ENCODE peak calls at places on chromosome 22, in four cellular contexts. One of them, this sample, is unnamed.
A peak's percentile ranks its signal among the peaks of the same experiment; 100 is the strongest.

GRCh38 chr22:34960005-34960404 is 106.0 kb upstream of the ISX start:
- DNase-seq in mesothelial cell of epicardium: no peak
- DNase-seq in cardiac fibroblast: no peak
- DNase-seq in right atrium auricular region: no peak
- DNase-seq in this sample: no peak

GRCh38 chr22:17872491-17872890 is 98.2 kb upstream of the BID start:
- DNase-seq in cardiac fibroblast: no peak
- DNase-seq in mesothelial cell of epicardium: no peak
- DNase-seq in right atrium auricular region: no peak
- DNase-seq in this sample: no peak

GRCh38 chr22:26797910-26798309 is 140.5 kb downstream of the MIAT start:
- DNase-seq in cardiac fibroblast: no peak
- DNase-seq in mesothelial cell of epicardium: no peak
- DNase-seq in right atrium auricular region: no peak
- DNase-seq in this sample: no peak

GRCh38 chr22:50298937-50299656 is 8.3 kb downstream of the PLXNB2 start:
- DNase-seq in right atrium auricular region: no peak
- DNase-seq in cardiac fibroblast: no peak
- DNase-seq in mesothelial cell of epicardium: no peak
- DNase-seq in this sample: no peak

GRCh38 chr22:44439356-44440223 is 58.4 kb downstream of the RTL6 start:
- DNase-seq in right atrium auricular region: no peak
- DNase-seq in cardiac fibroblast: no peak
- DNase-seq in mesothelial cell of epicardium: no peak
- DNase-seq in this sample: no peak

GRCh38 chr22:41308054-41308453 is 6.7 kb downstream of the ZC3H7B start:
- DNase-seq in cardiac fibroblast: peak; percentile 66
- DNase-seq in right atrium auricular region: no peak
- DNase-seq in mesothelial cell of epicardium: no peak
- DNase-seq in this sample: no peak

GRCh38 chr22:41240377-41241132 is at the start of gene CHADL:
- DNase-seq in cardiac fibroblast: no peak
- DNase-seq in right atrium auricular region: no peak
- DNase-seq in mesothelial cell of epicardium: no peak
- DNase-seq in this sample: no peak

GRCh38 chr22:24208012-24208749 is 26.9 kb downstream of the SUSD2 start:
- DNase-seq in right atrium auricular region: peak; percentile 86
- DNase-seq in cardiac fibroblast: peak; percentile 100
- DNase-seq in mesothelial cell of epicardium: no peak
- DNase-seq in this sample: no peak

GRCh38 chr22:25496396-25497064 is 67.9 kb upstream of the GRK3 start:
- DNase-seq in cardiac fibroblast: no peak
- DNase-seq in mesothelial cell of epicardium: no peak
- DNase-seq in right atrium auricular region: no peak
- DNase-seq in this sample: no peak

DNA sequence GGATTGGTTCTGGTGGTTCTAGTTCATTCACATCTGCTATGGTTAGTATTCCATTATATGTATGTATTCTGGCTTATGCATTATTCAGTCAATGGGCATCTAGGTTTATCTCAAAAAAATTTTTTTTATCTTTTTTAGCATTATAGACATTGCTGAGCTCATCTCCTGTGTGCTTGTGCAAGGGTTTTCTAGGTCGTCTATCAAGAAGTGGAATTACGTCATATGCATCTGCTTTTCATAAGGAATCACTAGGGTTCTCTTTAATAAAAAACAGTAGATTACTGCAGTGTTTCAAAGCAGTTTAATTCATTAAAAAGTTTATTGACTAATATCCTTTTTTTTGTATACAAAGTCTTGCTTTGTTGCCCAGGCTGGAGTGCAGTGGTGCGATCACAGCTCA is 21.3 kb downstream of the TBC1D22A start:
- DNase-seq in mesothelial cell of epicardium: no peak
- DNase-seq in right atrium auricular region: no peak
- DNase-seq in cardiac fibroblast: no peak
- DNase-seq in this sample: no peak
- TF ChIP-seq CTCF in mesothelial cell of epicardium: no peak
- TF ChIP-seq CTCF in right atrium auricular region: no peak
- TF ChIP-seq CTCF in cardiac fibroblast: no peak
- TF ChIP-seq CTCF in this sample: no peak

GRCh38 chr22:32203181-32204105 is 1.4 kb downstream of the RFPL2 start:
- DNase-seq in cardiac fibroblast: no peak
- DNase-seq in mesothelial cell of epicardium: no peak
- DNase-seq in right atrium auricular region: no peak
- DNase-seq in this sample: no peak

GRCh38 chr22:32206774-32207758 is 2.2 kb upstream of the RFPL2 start:
- DNase-seq in mesothelial cell of epicardium: no peak
- DNase-seq in cardiac fibroblast: peak; percentile 27
- DNase-seq in right atrium auricular region: no peak
- DNase-seq in this sample: no peak

GRCh38 chr22:32204211-32204855 is 540 bp downstream of the RFPL2 start:
- DNase-seq in mesothelial cell of epicardium: no peak
- DNase-seq in right atrium auricular region: no peak
- DNase-seq in cardiac fibroblast: no peak
- DNase-seq in this sample: no peak

GRCh38 chr22:32205974-32206773 is 1.3 kb upstream of the RFPL2 start:
- DNase-seq in mesothelial cell of epicardium: no peak
- DNase-seq in right atrium auricular region: no peak
- DNase-seq in cardiac fibroblast: no peak
- DNase-seq in this sample: no peak

DNA sequence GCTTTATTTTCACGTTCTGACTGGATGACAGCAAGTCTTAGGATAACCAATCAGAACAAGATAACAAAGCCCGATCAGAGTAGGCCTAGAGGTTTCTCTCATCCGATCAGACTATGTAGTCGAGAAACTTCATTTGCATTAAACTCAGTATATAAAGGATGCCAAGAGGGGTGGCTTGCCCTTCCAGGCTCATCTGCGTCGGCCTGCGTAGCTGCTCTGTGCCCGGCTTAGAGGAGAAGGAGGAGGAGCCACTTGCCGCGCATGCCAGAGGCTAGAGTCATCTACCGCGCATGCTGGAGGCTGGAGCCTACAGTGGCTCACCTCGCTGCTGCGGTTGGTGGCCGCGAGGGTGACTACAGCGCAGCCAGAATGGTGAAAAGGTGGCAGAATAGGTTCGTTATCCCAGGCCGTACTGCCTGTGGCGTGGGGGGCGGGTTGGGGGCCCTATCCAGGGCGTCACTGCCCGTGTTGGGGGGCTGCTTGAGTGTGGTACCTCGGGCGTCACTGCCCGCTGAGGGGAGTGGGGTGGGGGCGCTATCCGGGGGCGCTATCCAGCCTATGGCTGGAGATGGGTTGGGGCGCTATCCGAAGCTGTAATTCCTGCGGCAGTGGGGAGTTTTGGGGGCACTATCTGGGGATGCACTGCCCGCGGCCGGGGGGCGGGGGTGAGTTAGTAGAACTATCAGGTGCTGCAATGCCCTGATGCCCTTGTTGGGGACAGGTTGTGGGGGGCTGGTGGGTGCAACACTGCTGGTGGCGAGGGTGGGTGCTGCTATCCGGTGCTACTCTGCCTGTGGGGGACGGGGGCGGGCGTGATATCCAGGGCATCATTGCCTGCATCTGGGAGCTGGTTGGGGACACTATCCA is at the start of gene RFPL2:
- DNase-seq in mesothelial cell of epicardium: peak; percentile 75
- DNase-seq in right atrium auricular region: no peak
- DNase-seq in cardiac fibroblast: peak; percentile 29
- DNase-seq in this sample: no peak
- TF ChIP-seq CTCF in mesothelial cell of epicardium: no peak
- TF ChIP-seq CTCF in right atrium auricular region: no peak
- TF ChIP-seq CTCF in cardiac fibroblast: no peak
- TF ChIP-seq CTCF in this sample: no peak

GRCh38 chr22:45731041-45731797 is 59.6 kb downstream of the ATXN10 start:
- DNase-seq in right atrium auricular region: no peak
- DNase-seq in mesothelial cell of epicardium: no peak
- DNase-seq in cardiac fibroblast: peak; percentile 25
- DNase-seq in this sample: no peak

GRCh38 chr22:45726081-45726480 is 54.4 kb downstream of the ATXN10 start:
- DNase-seq in mesothelial cell of epicardium: no peak
- DNase-seq in right atrium auricular region: no peak
- DNase-seq in cardiac fibroblast: no peak
- DNase-seq in this sample: no peak

GRCh38 chr22:45735273-45735672 is 63.6 kb downstream of the ATXN10 start:
- DNase-seq in right atrium auricular region: no peak
- DNase-seq in cardiac fibroblast: no peak
- DNase-seq in mesothelial cell of epicardium: no peak
- DNase-seq in this sample: no peak

GRCh38 chr22:45731798-45732495 is 60.3 kb downstream of the ATXN10 start:
- DNase-seq in mesothelial cell of epicardium: no peak
- DNase-seq in right atrium auricular region: no peak
- DNase-seq in cardiac fibroblast: peak; percentile 45
- DNase-seq in this sample: no peak
- TF ChIP-seq CTCF in mesothelial cell of epicardium: no peak
- TF ChIP-seq CTCF in right atrium auricular region: no peak
- TF ChIP-seq CTCF in cardiac fibroblast: peak; percentile 30
- TF ChIP-seq CTCF in this sample: no peak

GRCh38 chr22:37571258-37571991 is 8.5 kb downstream of the LGALS2 start:
- DNase-seq in mesothelial cell of epicardium: no peak
- DNase-seq in right atrium auricular region: no peak
- DNase-seq in cardiac fibroblast: no peak
- DNase-seq in this sample: no peak
- TF ChIP-seq CTCF in mesothelial cell of epicardium: no peak
- TF ChIP-seq CTCF in right atrium auricular region: no peak
- TF ChIP-seq CTCF in cardiac fibroblast: peak; percentile 17
- TF ChIP-seq CTCF in this sample: no peak

DNA sequence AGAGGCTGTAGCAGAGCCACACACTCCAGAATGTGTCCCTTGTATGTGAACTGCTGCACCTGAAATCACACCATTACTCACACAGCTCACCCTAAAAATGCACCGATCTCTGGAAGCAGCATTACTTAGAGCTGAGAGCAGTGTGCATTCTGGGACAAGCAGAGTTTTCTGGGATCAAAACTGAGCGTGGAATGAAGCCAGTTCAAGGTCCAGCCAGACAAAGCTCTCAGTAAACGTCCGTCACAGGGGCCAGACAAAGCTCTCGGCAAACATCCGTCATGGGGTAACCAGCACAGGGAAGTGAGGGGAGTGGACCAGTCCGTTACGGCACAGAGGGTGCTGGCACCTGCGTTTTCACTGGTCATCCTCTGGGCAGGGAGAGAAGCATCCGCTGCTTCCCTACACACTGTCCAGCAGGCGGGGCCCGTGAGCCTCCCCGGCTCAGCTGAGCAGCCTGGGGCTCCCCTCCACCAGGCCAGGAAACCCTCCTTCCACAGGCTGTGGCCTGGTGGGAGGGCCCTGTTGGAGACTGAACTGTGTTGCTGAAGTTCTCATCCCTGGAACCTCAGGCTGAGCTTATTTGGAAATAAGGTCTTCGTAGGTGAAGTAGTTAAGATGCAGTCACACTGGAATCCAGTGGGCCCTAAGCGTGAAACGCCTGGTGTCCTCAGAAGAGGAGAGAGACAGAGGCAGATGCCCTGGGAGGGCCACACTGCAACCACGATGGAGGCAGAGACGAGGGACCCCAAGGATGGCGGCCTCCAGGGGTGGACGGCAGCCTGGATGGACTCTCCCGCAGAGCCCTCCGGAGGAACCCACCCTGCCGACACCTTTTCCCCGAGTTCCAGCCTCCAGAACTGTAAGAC is 883.9 kb downstream of the BRD1 start:
- DNase-seq in mesothelial cell of epicardium: peak; percentile 48
- DNase-seq in right atrium auricular region: peak; percentile 36
- DNase-seq in cardiac fibroblast: no peak
- DNase-seq in this sample: peak; percentile 9
- TF ChIP-seq CTCF in mesothelial cell of epicardium: no peak
- TF ChIP-seq CTCF in right atrium auricular region: no peak
- TF ChIP-seq CTCF in cardiac fibroblast: no peak
- TF ChIP-seq CTCF in this sample: no peak

DNA sequence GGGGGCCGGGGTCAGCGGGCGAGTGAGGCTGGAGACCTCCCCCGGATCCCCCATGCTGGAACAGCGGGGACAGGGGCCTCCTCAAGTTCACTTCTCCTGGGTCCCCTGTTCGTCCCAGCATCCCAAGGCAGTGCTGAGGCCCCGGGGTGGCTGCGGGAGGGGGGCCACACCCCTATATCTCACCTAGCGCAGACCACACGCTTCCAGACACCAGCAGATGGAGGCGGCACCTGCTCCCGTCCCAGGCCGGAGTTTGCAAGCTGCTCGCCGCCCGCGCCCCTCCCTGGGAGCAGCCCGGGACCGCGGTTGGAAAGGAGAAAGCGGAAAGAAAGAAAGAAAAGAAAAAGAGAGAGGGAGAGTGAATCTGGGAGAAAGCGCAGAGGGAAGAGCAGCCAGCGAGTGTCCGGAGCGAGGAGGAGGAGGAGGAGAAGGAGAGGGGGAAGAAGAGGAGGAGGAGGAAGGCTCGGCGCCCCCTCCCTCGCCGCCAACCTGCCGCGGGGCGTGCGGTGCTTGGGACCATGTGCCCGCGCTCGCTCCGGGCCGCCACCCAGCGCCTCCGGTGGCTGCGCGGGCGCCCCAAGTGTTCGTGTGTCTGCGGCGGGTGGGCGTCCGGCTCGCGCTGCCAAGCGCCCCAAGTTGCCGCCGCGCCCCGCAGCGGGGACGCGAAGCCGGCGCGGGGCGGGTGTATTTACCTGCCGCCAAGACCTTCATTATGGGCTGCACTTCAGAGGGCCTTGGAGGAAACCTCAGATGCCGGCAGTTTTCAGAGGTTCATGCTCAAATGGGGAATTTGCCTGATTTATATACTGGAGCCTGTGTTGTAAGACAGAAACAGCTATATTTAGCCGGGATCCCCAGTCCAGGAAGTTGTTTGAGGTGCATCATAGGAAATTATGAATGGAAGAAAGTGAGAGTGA is at the start of gene LIF:
- DNase-seq in cardiac fibroblast: peak; percentile 89
- DNase-seq in mesothelial cell of epicardium: peak; percentile 55
- DNase-seq in right atrium auricular region: no peak
- DNase-seq in this sample: peak; percentile 46
- TF ChIP-seq CTCF in cardiac fibroblast: no peak
- TF ChIP-seq CTCF in mesothelial cell of epicardium: no peak
- TF ChIP-seq CTCF in right atrium auricular region: no peak
- TF ChIP-seq CTCF in this sample: peak; percentile 41

GRCh38 chr22:30000566-30000965 is 79.7 kb upstream of the HORMAD2 start:
- DNase-seq in cardiac fibroblast: peak; percentile 26
- DNase-seq in right atrium auricular region: no peak
- DNase-seq in mesothelial cell of epicardium: no peak
- DNase-seq in this sample: no peak

GRCh38 chr22:29997516-29997915 is 82.7 kb upstream of the HORMAD2 start:
- DNase-seq in cardiac fibroblast: no peak
- DNase-seq in right atrium auricular region: no peak
- DNase-seq in mesothelial cell of epicardium: no peak
- DNase-seq in this sample: no peak

GRCh38 chr22:30001459-30001858 is 78.8 kb upstream of the HORMAD2 start:
- DNase-seq in cardiac fibroblast: no peak
- DNase-seq in right atrium auricular region: no peak
- DNase-seq in mesothelial cell of epicardium: no peak
- DNase-seq in this sample: no peak

GRCh38 chr22:29994941-29995340 is 85.3 kb upstream of the HORMAD2 start:
- DNase-seq in mesothelial cell of epicardium: no peak
- DNase-seq in cardiac fibroblast: peak; percentile 57
- DNase-seq in right atrium auricular region: no peak
- DNase-seq in this sample: no peak

GRCh38 chr22:29998627-29999026 is 81.6 kb upstream of the HORMAD2 start:
- DNase-seq in mesothelial cell of epicardium: no peak
- DNase-seq in cardiac fibroblast: peak; percentile 86
- DNase-seq in right atrium auricular region: no peak
- DNase-seq in this sample: no peak
- TF ChIP-seq CTCF in mesothelial cell of epicardium: no peak
- TF ChIP-seq CTCF in cardiac fibroblast: peak; percentile 52
- TF ChIP-seq CTCF in right atrium auricular region: no peak
- TF ChIP-seq CTCF in this sample: no peak

This sample was measured in natural killer cell.